ENCODE peak calls at places on chromosomes 6 and 20, in five cellular contexts. C is psoas muscle, Z is ELR, L is NCI-H748 treated with DMSO at 0.1 percent for 48 hours, X is SW480. B is an unnamed sample.

GRCh38 chr20:54149765-54150264 is 24.0 kb downstream of the CYP24A1 start:
- DNase-seq in C (no peak), Z (no peak), L (no peak), X (no peak), B (no peak)

GRCh38 chr6:75748743-75749538 is at the start of gene MYO6:
- DNase-seq in C (peak; percentile 77), Z (peak; percentile 67), L (peak; percentile 71), X (peak; percentile 59), B (peak; percentile 48)

GRCh38 chr6:157898169-157898568 is 75.1 kb downstream of the SNX9 start:
- DNase-seq in C (no peak), Z (no peak), L (no peak), X (no peak), B (no peak)

GRCh38 chr20:10747019-10747418 is 73.2 kb upstream of the JAG1 start:
- DNase-seq in C (no peak), Z (no peak), L (no peak), X (no peak), B (no peak)

GRCh38 chr6:41940759-41941279 is 789 bp downstream of the CCND3 start:
- DNase-seq in C (peak; percentile 54), Z (peak; percentile 63), L (no peak), X (peak; percentile 25), B (peak; percentile 34)

GRCh38 chr6:113111550-113111949 is 745.6 kb upstream of the MARCKS start:
- DNase-seq in C (no peak), Z (no peak), L (no peak), X (no peak), B (no peak)

GRCh38 chr6:99092461-99092860 is 144.7 kb upstream of the FBXL4 start:
- DNase-seq in C (no peak), Z (no peak), L (no peak), X (no peak), B (no peak)

GRCh38 chr6:68082086-68082485 is 553.0 kb upstream of the ADGRB3 start:
- DNase-seq in C (no peak), Z (peak; percentile 4), L (no peak), X (no peak), B (no peak)

GRCh38 chr20:3980260-3981131 is 34.9 kb downstream of the RNF24 start:
- DNase-seq in C (peak; percentile 19), Z (peak; percentile 75), L (no peak), X (no peak), B (no peak)

GRCh38 chr20:4217349-4217761 is 202.0 kb upstream of the RNF24 start:
- DNase-seq in C (no peak), Z (no peak), L (no peak), X (peak; percentile 87), B (no peak)

GRCh38 chr6:69571234-69571633 is 225.6 kb downstream of the LMBRD1 start:
- DNase-seq in C (no peak), Z (no peak), L (no peak), X (no peak), B (no peak)

GRCh38 chr20:12201289-12201991 is 283.7 kb downstream of the BTBD3 start:
- DNase-seq in C (no peak), Z (peak; percentile 56), L (no peak), X (peak; percentile 18), B (no peak)

GRCh38 chr20:963795-964194 is 38.3 kb downstream of the RSPO4 start:
- DNase-seq in C (no peak), Z (no peak), L (no peak), X (no peak), B (no peak)

GRCh38 chr6:107811591-107812218 is 12.4 kb downstream of the SCML4 start:
- DNase-seq in C (no peak), Z (peak; percentile 33), L (no peak), X (peak; percentile 28), B (no peak)

GRCh38 chr6:126312013-126312665 is 27.8 kb upstream of the CENPW start:
- DNase-seq in C (no peak), Z (peak; percentile 51), L (no peak), X (peak; percentile 4), B (no peak)

GRCh38 chr6:125947581-125947980 is 9.0 kb upstream of the HINT3 start:
- DNase-seq in C (no peak), Z (peak; percentile 55), L (no peak), X (no peak), B (no peak)

GRCh38 chr6:39927159-39927558 is 7.1 kb downstream of the MOCS1 start:
- DNase-seq in C (no peak), Z (peak; percentile 81), L (no peak), X (peak; percentile 34), B (no peak)

GRCh38 chr6:8194499-8194898 is 92.2 kb upstream of the EEF1E1 start:
- DNase-seq in C (no peak), Z (no peak), L (no peak), X (no peak), B (no peak)

GRCh38 chr6:151325075-151326050 is 66.0 kb downstream of the ZBTB2 start:
- DNase-seq in C (peak; percentile 62), Z (peak; percentile 89), L (no peak), X (peak; percentile 68), B (peak; percentile 4)

GRCh38 chr6:109793793-109794192 is 102.7 kb downstream of the FIG4 start:
- DNase-seq in C (no peak), Z (peak; percentile 97), L (peak; percentile 99), X (peak; percentile 75), B (no peak)

GRCh38 chr6:44258921-44259320 is 1.6 kb upstream of the SLC35B2 start:
- DNase-seq in C (no peak), Z (no peak), L (no peak), X (no peak), B (no peak)

B was measured in effector memory CD8-positive, alpha-beta T cell.